ENCODE peak calls at places on chromosomes 1 and 21, in eight cellular contexts. T is A549, J is H9, O is progenitor cell of endocrine pancreas, M is left ventricle myocardium inferior, V is neural crest cell, U is stomach, E is heart left ventricle. H is an unnamed sample.

GRCh38 chr1:184034761-184035379 is 2.7 kb downstream of the COLGALT2 start:
- DNase-seq in E (no peak), M (no peak), J (no peak), T (no peak), U (no peak), O (no peak), V (no peak), H (no peak)

GRCh38 chr1:3820316-3820715 is 24.0 kb upstream of the LRRC47 start:
- DNase-seq in O (no peak), J (no peak), M (no peak), T (no peak), E (no peak), U (no peak), V (no peak), H (no peak)

GRCh38 chr1:64983110-64983509 is 16.8 kb upstream of the JAK1 start:
- DNase-seq in U (no peak), J (no peak), O (no peak), T (peak; percentile 84), V (no peak), M (no peak), E (no peak), H (no peak)

GRCh38 chr1:35466120-35466519 is 91.1 kb downstream of the KIAA0319L start:
- DNase-seq in J (no peak), E (no peak), O (no peak), T (no peak), M (no peak), V (no peak), U (no peak), H (no peak)

GRCh38 chr1:111030590-111030989 is 66.9 kb upstream of the LRIF1 start:
- DNase-seq in J (peak; percentile 59), O (peak; percentile 14), T (peak; percentile 2), E (no peak), U (peak; percentile 58), V (peak; percentile 51), M (no peak), H (peak; percentile 50)

GRCh38 chr1:64043976-64044375 is 159.4 kb upstream of the UBE2U start:
- DNase-seq in E (no peak), O (no peak), M (no peak), U (no peak), V (no peak), T (no peak), J (no peak), H (no peak)

GRCh38 chr1:15836772-15837669 is 10.5 kb upstream of the SPEN start:
- DNase-seq in T (no peak), V (no peak), J (peak; percentile 59), U (peak; percentile 34), E (peak; percentile 76), O (no peak), M (peak; percentile 54), H (no peak)

GRCh38 chr1:167138703-167139102 is 44.8 kb downstream of the STYXL2 start:
- DNase-seq in V (no peak), O (no peak), U (no peak), M (no peak), E (no peak), J (no peak), T (no peak), H (no peak)

GRCh38 chr1:25645641-25646400 is 29.2 kb downstream of the MAN1C1 start:
- DNase-seq in U (no peak), M (no peak), E (no peak), V (no peak), J (no peak), O (peak; percentile 3), T (no peak), H (no peak)

GRCh38 chr1:17438176-17438976 is 1.1 kb downstream of the RCC2 start:
- DNase-seq in V (peak; percentile 62), E (peak; percentile 87), J (peak; percentile 66), T (no peak), O (peak; percentile 39), U (peak; percentile 69), M (peak; percentile 72), H (no peak)

GRCh38 chr1:44012941-44013609 is 18.2 kb downstream of the SLC6A9 start:
- DNase-seq in E (no peak), M (no peak), J (no peak), V (no peak), U (no peak), O (no peak), T (no peak), H (no peak)

GRCh38 chr21:10425856-10426255 is 95.5 kb upstream of the TPTE start:
- DNase-seq in M (no peak), O (no peak), U (no peak), J (no peak), T (no peak), V (no peak), E (no peak), H (no peak)

GRCh38 chr1:157504646-157505045 is 47.7 kb downstream of the FCRL5 start:
- DNase-seq in O (no peak), E (no peak), U (no peak), V (no peak), J (peak; percentile 62), T (no peak), M (no peak), H (no peak)

GRCh38 chr1:240244968-240245628 is 153.4 kb downstream of the FMN2 start:
- DNase-seq in M (no peak), T (no peak), J (no peak), U (no peak), O (no peak), E (no peak), V (no peak), H (no peak)

GRCh38 chr1:40664167-40664537 is 1.3 kb downstream of the RIMS3 start:
- DNase-seq in T (no peak), U (no peak), J (no peak), M (no peak), V (no peak), E (no peak), O (no peak), H (no peak)

GRCh38 chr1:230825061-230825803 is 43.1 kb downstream of the C1orf198 start:
- DNase-seq in E (no peak), V (no peak), M (no peak), J (no peak), O (no peak), U (peak; percentile 44), T (peak; percentile 49), H (no peak)

GRCh38 chr1:54277451-54278355 is 77.7 kb downstream of the MRPL37 start:
- DNase-seq in T (no peak), V (no peak), J (no peak), U (peak; percentile 76), O (no peak), E (no peak), M (no peak), H (peak; percentile 19)

GRCh38 chr1:193971595-193971994 is 785.2 kb upstream of the B3GALT2 start:
- DNase-seq in T (peak; percentile 48), J (no peak), E (no peak), U (no peak), O (no peak), V (no peak), M (no peak), H (no peak)

GRCh38 chr1:46302091-46303037 is 1.1 kb downstream of the LRRC41 start:
- DNase-seq in T (no peak), M (peak; percentile 50), O (peak; percentile 55), J (peak; percentile 54), E (peak; percentile 76), U (peak; percentile 48), V (peak; percentile 47), H (no peak)

GRCh38 chr1:59238993-59239392 is 57.9 kb upstream of the FGGY start:
- DNase-seq in M (no peak), U (no peak), V (no peak), O (no peak), J (no peak), T (no peak), E (no peak), H (no peak)

GRCh38 chr1:234955107-234955731 is 173.4 kb downstream of the TOMM20 start:
- DNase-seq in T (no peak), E (peak; percentile 78), J (no peak), U (peak; percentile 60), M (peak; percentile 81), V (no peak), O (no peak), H (no peak)

GRCh38 chr1:178533547-178533946 is 20.6 kb downstream of the TEX35 start:
- DNase-seq in T (no peak), U (no peak), O (no peak), J (peak; percentile 2), V (no peak), M (no peak), E (no peak), H (no peak)

GRCh38 chr1:12617511-12617900 is 504 bp downstream of the DHRS3 start:
- DNase-seq in E (peak; percentile 14), M (no peak), T (no peak), V (no peak), J (no peak), O (no peak), U (peak; percentile 55), H (no peak)

GRCh38 chr1:242842094-242842493 is 317.6 kb upstream of the PLD5 start:
- DNase-seq in U (no peak), E (no peak), M (no peak), V (no peak), T (no peak), O (no peak), J (no peak), H (no peak)
- TF ChIP-seq CTCF in U (no peak), E (no peak), M (peak; percentile 33), V (no peak), T (peak; percentile 32), O (no peak), J (peak; percentile 61), H (no peak)

GRCh38 chr1:32272557-32273388 is 19.1 kb upstream of the HDAC1 start:
- DNase-seq in M (no peak), V (no peak), J (no peak), O (no peak), U (no peak), E (no peak), T (no peak), H (no peak)
- TF ChIP-seq CTCF in M (no peak), V (no peak), J (no peak), O (no peak), U (no peak), E (no peak), T (no peak), H (no peak)

GRCh38 chr1:50103615-50104081 is 5.1 kb upstream of the ELAVL4 start:
- DNase-seq in J (no peak), T (no peak), U (no peak), O (no peak), M (no peak), V (no peak), E (no peak), H (no peak)

GRCh38 chr1:50108497-50109073 is at the start of gene ELAVL4:
- DNase-seq in V (no peak), M (no peak), T (no peak), E (no peak), O (no peak), U (no peak), J (peak; percentile 35), H (no peak)

GRCh38 chr1:50109647-50110075 is 941 bp downstream of the ELAVL4 start:
- DNase-seq in V (no peak), E (no peak), U (no peak), T (no peak), O (no peak), M (no peak), J (no peak), H (no peak)

GRCh38 chr1:50106095-50106761 is 2.5 kb upstream of the ELAVL4 start:
- DNase-seq in M (no peak), T (no peak), U (no peak), E (no peak), J (no peak), V (no peak), O (no peak), H (no peak)

GRCh38 chr1:50105430-50105829 is 3.3 kb upstream of the ELAVL4 start:
- DNase-seq in V (no peak), T (no peak), E (no peak), M (no peak), O (no peak), U (no peak), J (no peak), H (no peak)
- TF ChIP-seq CTCF in V (peak; percentile 42), T (no peak), E (no peak), M (no peak), O (peak; percentile 39), U (no peak), J (no peak), H (peak; percentile 22)

GRCh38 chr1:181587870-181588438 is 104.6 kb downstream of the CACNA1E start:
- DNase-seq in J (peak; percentile 52), E (no peak), T (peak; percentile 4), M (no peak), V (no peak), O (no peak), U (no peak), H (no peak)
- TF ChIP-seq CTCF in J (peak; percentile 54), E (no peak), T (no peak), M (no peak), V (peak; percentile 47), O (peak; percentile 37), U (no peak), H (peak; percentile 27)

H was measured in GM12864.